ENCODE peak calls at places on chromosomes 6 and 20, in seven cellular contexts. One of them, this sample, is unnamed.

GRCh38 chr20:3871549-3872265 is 17.5 kb upstream of the PANK2 start:
- DNase-seq in WERI-Rb-1: peak
- DNase-seq in activated B cell treated with CpG ODN at 0.5 μM for 24 hours: no peak
- DNase-seq in AG04450: no peak
- DNase-seq in body of pancreas: no peak
- DNase-seq in mucosa of descending colon: no peak
- DNase-seq in transverse colon: no peak
- DNase-seq in this sample: peak

GRCh38 chr20:63697357-63697867 is 960 bp downstream of the TNFRSF6B start:
- DNase-seq in WERI-Rb-1: no peak
- DNase-seq in activated B cell treated with CpG ODN at 0.5 μM for 24 hours: no peak
- DNase-seq in AG04450: no peak
- DNase-seq in body of pancreas: no peak
- DNase-seq in mucosa of descending colon: no peak
- DNase-seq in transverse colon: peak
- DNase-seq in this sample: no peak

GRCh38 chr20:2799688-2800589 is 488 bp downstream of the CPXM1 start:
- DNase-seq in WERI-Rb-1: peak
- DNase-seq in activated B cell treated with CpG ODN at 0.5 μM for 24 hours: no peak
- DNase-seq in AG04450: no peak
- DNase-seq in body of pancreas: no peak
- DNase-seq in mucosa of descending colon: no peak
- DNase-seq in transverse colon: no peak
- DNase-seq in this sample: no peak

GRCh38 chr6:29685718-29686326 is 4.9 kb upstream of the ZFP57 start:
- DNase-seq in WERI-Rb-1: peak
- DNase-seq in activated B cell treated with CpG ODN at 0.5 μM for 24 hours: no peak
- DNase-seq in AG04450: no peak
- DNase-seq in body of pancreas: no peak
- DNase-seq in mucosa of descending colon: no peak
- DNase-seq in transverse colon: no peak
- DNase-seq in this sample: no peak

GRCh38 chr20:56605597-56605996 is 23.5 kb upstream of the TFAP2C start:
- DNase-seq in WERI-Rb-1: no peak
- DNase-seq in activated B cell treated with CpG ODN at 0.5 μM for 24 hours: no peak
- DNase-seq in AG04450: no peak
- DNase-seq in body of pancreas: no peak
- DNase-seq in mucosa of descending colon: no peak
- DNase-seq in transverse colon: no peak
- DNase-seq in this sample: no peak

GRCh38 chr6:117615981-117616961 is 14.0 kb upstream of the GOPC start:
- DNase-seq in WERI-Rb-1: no peak
- DNase-seq in activated B cell treated with CpG ODN at 0.5 μM for 24 hours: no peak
- DNase-seq in AG04450: no peak
- DNase-seq in body of pancreas: no peak
- DNase-seq in mucosa of descending colon: no peak
- DNase-seq in transverse colon: no peak
- DNase-seq in this sample: no peak

GRCh38 chr6:99979953-99980352 is 14.1 kb downstream of the MCHR2 start:
- DNase-seq in WERI-Rb-1: no peak
- DNase-seq in activated B cell treated with CpG ODN at 0.5 μM for 24 hours: no peak
- DNase-seq in AG04450: no peak
- DNase-seq in body of pancreas: no peak
- DNase-seq in mucosa of descending colon: no peak
- DNase-seq in transverse colon: no peak
- DNase-seq in this sample: no peak

GRCh38 chr6:140566706-140567330 is 1192.4 kb upstream of the CITED2 start:
- DNase-seq in WERI-Rb-1: no peak
- DNase-seq in activated B cell treated with CpG ODN at 0.5 μM for 24 hours: no peak
- DNase-seq in AG04450: no peak
- DNase-seq in body of pancreas: no peak
- DNase-seq in mucosa of descending colon: no peak
- DNase-seq in transverse colon: no peak
- DNase-seq in this sample: no peak

GRCh38 chr6:26594730-26595632 is 1.8 kb upstream of the ABT1 start:
- DNase-seq in WERI-Rb-1: no peak
- DNase-seq in activated B cell treated with CpG ODN at 0.5 μM for 24 hours: no peak
- DNase-seq in AG04450: no peak
- DNase-seq in body of pancreas: no peak
- DNase-seq in mucosa of descending colon: no peak
- DNase-seq in transverse colon: no peak
- DNase-seq in this sample: no peak

GRCh38 chr6:42260424-42260888 is 42.8 kb upstream of the MRPS10 start:
- DNase-seq in WERI-Rb-1: peak
- DNase-seq in activated B cell treated with CpG ODN at 0.5 μM for 24 hours: no peak
- DNase-seq in AG04450: no peak
- DNase-seq in body of pancreas: peak
- DNase-seq in mucosa of descending colon: no peak
- DNase-seq in transverse colon: no peak
- DNase-seq in this sample: no peak

GRCh38 chr6:157045831-157046454 is 268.8 kb downstream of the ARID1B start:
- DNase-seq in WERI-Rb-1: no peak
- DNase-seq in activated B cell treated with CpG ODN at 0.5 μM for 24 hours: no peak
- DNase-seq in AG04450: no peak
- DNase-seq in body of pancreas: no peak
- DNase-seq in mucosa of descending colon: peak
- DNase-seq in transverse colon: no peak
- DNase-seq in this sample: no peak

GRCh38 chr20:33024609-33025317 is 6.7 kb upstream of the BPIFB6 start:
- DNase-seq in WERI-Rb-1: no peak
- DNase-seq in activated B cell treated with CpG ODN at 0.5 μM for 24 hours: no peak
- DNase-seq in AG04450: no peak
- DNase-seq in body of pancreas: no peak
- DNase-seq in mucosa of descending colon: no peak
- DNase-seq in transverse colon: no peak
- DNase-seq in this sample: no peak
- TF ChIP-seq CTCF in WERI-Rb-1: no peak
- TF ChIP-seq CTCF in activated B cell treated with CpG ODN at 0.5 μM for 24 hours: no peak
- TF ChIP-seq CTCF in AG04450: no peak
- TF ChIP-seq CTCF in body of pancreas: no peak
- TF ChIP-seq CTCF in mucosa of descending colon: no peak
- TF ChIP-seq CTCF in transverse colon: no peak
- TF ChIP-seq CTCF in this sample: no peak

GRCh38 chr6:2129076-2129695 is 116.2 kb downstream of the GMDS start:
- DNase-seq in WERI-Rb-1: no peak
- DNase-seq in activated B cell treated with CpG ODN at 0.5 μM for 24 hours: no peak
- DNase-seq in AG04450: no peak
- DNase-seq in body of pancreas: no peak
- DNase-seq in mucosa of descending colon: no peak
- DNase-seq in transverse colon: no peak
- DNase-seq in this sample: no peak

GRCh38 chr6:2124260-2124709 is 121.1 kb downstream of the GMDS start:
- DNase-seq in WERI-Rb-1: no peak
- DNase-seq in activated B cell treated with CpG ODN at 0.5 μM for 24 hours: no peak
- DNase-seq in AG04450: no peak
- DNase-seq in body of pancreas: no peak
- DNase-seq in mucosa of descending colon: no peak
- DNase-seq in transverse colon: no peak
- DNase-seq in this sample: no peak

GRCh38 chr6:2125158-2125557 is 120.2 kb downstream of the GMDS start:
- DNase-seq in WERI-Rb-1: no peak
- DNase-seq in activated B cell treated with CpG ODN at 0.5 μM for 24 hours: no peak
- DNase-seq in AG04450: no peak
- DNase-seq in body of pancreas: no peak
- DNase-seq in mucosa of descending colon: no peak
- DNase-seq in transverse colon: no peak
- DNase-seq in this sample: no peak

GRCh38 chr6:2127484-2127911 is 117.9 kb downstream of the GMDS start:
- DNase-seq in WERI-Rb-1: no peak
- DNase-seq in activated B cell treated with CpG ODN at 0.5 μM for 24 hours: peak
- DNase-seq in AG04450: no peak
- DNase-seq in body of pancreas: no peak
- DNase-seq in mucosa of descending colon: no peak
- DNase-seq in transverse colon: peak
- DNase-seq in this sample: no peak

GRCh38 chr6:2126351-2126750 is 119.1 kb downstream of the GMDS start:
- DNase-seq in WERI-Rb-1: no peak
- DNase-seq in activated B cell treated with CpG ODN at 0.5 μM for 24 hours: no peak
- DNase-seq in AG04450: no peak
- DNase-seq in body of pancreas: no peak
- DNase-seq in mucosa of descending colon: no peak
- DNase-seq in transverse colon: no peak
- DNase-seq in this sample: no peak
- TF ChIP-seq CTCF in WERI-Rb-1: no peak
- TF ChIP-seq CTCF in activated B cell treated with CpG ODN at 0.5 μM for 24 hours: no peak
- TF ChIP-seq CTCF in AG04450: no peak
- TF ChIP-seq CTCF in body of pancreas: no peak
- TF ChIP-seq CTCF in mucosa of descending colon: no peak
- TF ChIP-seq CTCF in transverse colon: no peak
- TF ChIP-seq CTCF in this sample: no peak

GRCh38 chr6:20463396-20463795 is 61.7 kb downstream of the E2F3 start:
- DNase-seq in WERI-Rb-1: no peak
- DNase-seq in activated B cell treated with CpG ODN at 0.5 μM for 24 hours: no peak
- DNase-seq in AG04450: no peak
- DNase-seq in body of pancreas: no peak
- DNase-seq in mucosa of descending colon: no peak
- DNase-seq in transverse colon: no peak
- DNase-seq in this sample: no peak
- TF ChIP-seq CTCF in WERI-Rb-1: no peak
- TF ChIP-seq CTCF in activated B cell treated with CpG ODN at 0.5 μM for 24 hours: no peak
- TF ChIP-seq CTCF in AG04450: no peak
- TF ChIP-seq CTCF in body of pancreas: no peak
- TF ChIP-seq CTCF in mucosa of descending colon: no peak
- TF ChIP-seq CTCF in transverse colon: no peak
- TF ChIP-seq CTCF in this sample: no peak

GRCh38 chr6:166341915-166342292 is 441 bp downstream of the SFT2D1 start:
- DNase-seq in WERI-Rb-1: peak
- DNase-seq in activated B cell treated with CpG ODN at 0.5 μM for 24 hours: no peak
- DNase-seq in AG04450: no peak
- DNase-seq in body of pancreas: peak
- DNase-seq in mucosa of descending colon: peak
- DNase-seq in transverse colon: no peak
- DNase-seq in this sample: no peak

GRCh38 chr6:166343157-166343502 is 785 bp upstream of the SFT2D1 start:
- DNase-seq in WERI-Rb-1: no peak
- DNase-seq in activated B cell treated with CpG ODN at 0.5 μM for 24 hours: no peak
- DNase-seq in AG04450: no peak
- DNase-seq in body of pancreas: no peak
- DNase-seq in mucosa of descending colon: no peak
- DNase-seq in transverse colon: no peak
- DNase-seq in this sample: no peak

GRCh38 chr6:166344240-166344639 is 1.9 kb upstream of the SFT2D1 start:
- DNase-seq in WERI-Rb-1: no peak
- DNase-seq in activated B cell treated with CpG ODN at 0.5 μM for 24 hours: no peak
- DNase-seq in AG04450: no peak
- DNase-seq in body of pancreas: no peak
- DNase-seq in mucosa of descending colon: no peak
- DNase-seq in transverse colon: no peak
- DNase-seq in this sample: no peak

GRCh38 chr6:166341464-166341863 is 881 bp downstream of the SFT2D1 start:
- DNase-seq in WERI-Rb-1: no peak
- DNase-seq in activated B cell treated with CpG ODN at 0.5 μM for 24 hours: no peak
- DNase-seq in AG04450: no peak
- DNase-seq in body of pancreas: no peak
- DNase-seq in mucosa of descending colon: peak
- DNase-seq in transverse colon: no peak
- DNase-seq in this sample: no peak

DNA sequence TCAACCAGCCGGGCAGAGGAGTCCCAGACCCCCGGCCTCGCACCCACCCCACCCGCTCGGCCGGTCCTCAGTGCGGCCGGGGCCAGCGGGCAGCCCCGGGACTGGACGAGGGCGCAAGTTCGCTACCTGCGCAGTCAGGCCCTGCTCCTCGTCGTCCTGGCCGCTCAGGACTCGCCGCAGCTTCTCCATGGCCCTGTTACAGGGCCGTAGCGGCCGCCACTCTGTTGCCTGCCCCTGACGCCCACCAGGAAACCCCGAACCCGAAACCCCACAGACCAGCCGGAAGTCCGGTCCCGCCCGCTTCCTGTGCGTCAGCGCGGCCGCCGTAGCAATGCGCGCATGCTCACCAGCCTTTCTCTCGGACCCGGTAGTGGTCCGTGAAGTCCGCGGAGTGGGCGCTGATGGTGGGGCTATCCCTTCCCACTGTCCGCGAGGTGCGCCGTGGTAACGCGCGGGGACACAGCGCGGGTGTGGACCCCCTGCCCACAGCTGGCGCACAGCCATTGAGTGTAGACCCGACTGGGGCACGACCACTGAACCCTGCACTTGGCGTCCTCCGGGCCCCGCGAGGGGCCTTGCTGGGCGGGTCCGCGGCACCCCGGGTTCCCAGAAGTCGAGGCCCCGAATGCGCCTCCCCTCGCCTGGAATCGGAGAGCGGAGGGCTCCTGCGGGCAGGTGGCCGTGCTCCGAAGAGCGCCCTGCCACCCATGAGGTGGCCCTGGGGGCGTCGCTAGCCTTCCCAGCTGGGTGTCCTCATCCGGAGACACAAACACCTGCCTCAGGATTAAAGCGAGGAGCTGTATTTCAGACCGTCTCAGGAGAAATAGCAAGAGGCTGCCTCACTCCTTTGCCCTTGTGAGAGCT is at the start of gene SFT2D1:
- DNase-seq in WERI-Rb-1: peak
- DNase-seq in activated B cell treated with CpG ODN at 0.5 μM for 24 hours: peak
- DNase-seq in AG04450: peak
- DNase-seq in body of pancreas: peak
- DNase-seq in mucosa of descending colon: peak
- DNase-seq in transverse colon: peak
- DNase-seq in this sample: peak
- TF ChIP-seq CTCF in WERI-Rb-1: no peak
- TF ChIP-seq CTCF in activated B cell treated with CpG ODN at 0.5 μM for 24 hours: no peak
- TF ChIP-seq CTCF in AG04450: no peak
- TF ChIP-seq CTCF in body of pancreas: no peak
- TF ChIP-seq CTCF in mucosa of descending colon: no peak
- TF ChIP-seq CTCF in transverse colon: no peak
- TF ChIP-seq CTCF in this sample: no peak

DNA sequence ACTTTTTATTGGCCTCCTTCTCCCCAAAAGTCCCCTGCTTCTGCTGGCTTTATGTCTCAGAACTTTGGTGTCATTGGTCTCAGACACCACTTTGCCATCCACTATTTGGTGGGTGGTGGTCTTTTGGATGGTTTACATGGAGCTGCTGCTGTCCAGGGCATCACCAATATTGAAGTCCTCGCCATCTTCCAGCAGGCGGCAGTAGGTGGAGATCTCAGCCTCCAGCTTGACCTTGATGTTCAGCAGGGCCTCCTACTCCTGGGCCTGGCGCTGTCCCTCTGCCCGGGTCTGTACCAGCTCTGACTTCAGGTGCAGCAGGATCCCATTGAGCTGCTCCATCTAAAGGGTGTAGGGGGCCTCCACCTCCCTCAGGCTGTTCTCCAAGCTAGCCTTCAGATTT is 148.4 kb upstream of the FOXA2 start:
- DNase-seq in WERI-Rb-1: peak
- DNase-seq in activated B cell treated with CpG ODN at 0.5 μM for 24 hours: no peak
- DNase-seq in AG04450: no peak
- DNase-seq in body of pancreas: no peak
- DNase-seq in mucosa of descending colon: no peak
- DNase-seq in transverse colon: no peak
- DNase-seq in this sample: no peak
- TF ChIP-seq CTCF in WERI-Rb-1: peak
- TF ChIP-seq CTCF in activated B cell treated with CpG ODN at 0.5 μM for 24 hours: no peak
- TF ChIP-seq CTCF in AG04450: no peak
- TF ChIP-seq CTCF in body of pancreas: peak
- TF ChIP-seq CTCF in mucosa of descending colon: no peak
- TF ChIP-seq CTCF in transverse colon: no peak
- TF ChIP-seq CTCF in this sample: no peak